ENCODE peak calls at places on chromosomes 7 and 10, in five cellular contexts. One of them, this sample, is unnamed.

GRCh38 chr10:102744374-102745051 is 765 bp downstream of the WBP1L start:
- DNase-seq in MCF 10A: no peak
- DNase-seq in endodermal cell: peak; percentile 61
- DNase-seq in prostate gland: no peak
- DNase-seq in fibroblast of mammary gland: peak; percentile 28
- DNase-seq in this sample: no peak

GRCh38 chr7:9822458-9823290 is 1151.0 kb upstream of the PHF14 start:
- DNase-seq in fibroblast of mammary gland: no peak
- DNase-seq in MCF 10A: no peak
- DNase-seq in prostate gland: no peak
- DNase-seq in endodermal cell: no peak
- DNase-seq in this sample: no peak

GRCh38 chr7:6436385-6436685 is 11.4 kb downstream of the DAGLB start:
- DNase-seq in MCF 10A: no peak
- DNase-seq in endodermal cell: no peak
- DNase-seq in prostate gland: no peak
- DNase-seq in fibroblast of mammary gland: no peak
- DNase-seq in this sample: peak; percentile 51

GRCh38 chr10:97307441-97307840 is 11.6 kb upstream of the FRAT1 start:
- DNase-seq in MCF 10A: no peak
- DNase-seq in prostate gland: no peak
- DNase-seq in fibroblast of mammary gland: no peak
- DNase-seq in endodermal cell: no peak
- DNase-seq in this sample: no peak

GRCh38 chr7:80140388-80140787 is 5.8 kb downstream of the GNAI1 start:
- DNase-seq in fibroblast of mammary gland: peak; percentile 42
- DNase-seq in MCF 10A: no peak
- DNase-seq in prostate gland: no peak
- DNase-seq in endodermal cell: no peak
- DNase-seq in this sample: no peak

GRCh38 chr10:116084166-116084565 is 188.8 kb downstream of the GFRA1 start:
- DNase-seq in endodermal cell: no peak
- DNase-seq in MCF 10A: no peak
- DNase-seq in fibroblast of mammary gland: no peak
- DNase-seq in prostate gland: no peak
- DNase-seq in this sample: no peak

GRCh38 chr10:31886885-31887284 is 41.7 kb downstream of the ARHGAP12 start:
- DNase-seq in prostate gland: no peak
- DNase-seq in fibroblast of mammary gland: no peak
- DNase-seq in MCF 10A: no peak
- DNase-seq in endodermal cell: no peak
- DNase-seq in this sample: no peak

GRCh38 chr10:17607603-17608332 is 9.4 kb downstream of the HACD1 start:
- DNase-seq in endodermal cell: peak; percentile 45
- DNase-seq in prostate gland: no peak
- DNase-seq in fibroblast of mammary gland: peak; percentile 73
- DNase-seq in MCF 10A: peak; percentile 70
- DNase-seq in this sample: peak; percentile 59

GRCh38 chr7:12002428-12002827 is 170.4 kb upstream of the THSD7A start:
- DNase-seq in fibroblast of mammary gland: no peak
- DNase-seq in endodermal cell: no peak
- DNase-seq in prostate gland: no peak
- DNase-seq in MCF 10A: no peak
- DNase-seq in this sample: no peak

GRCh38 chr10:124530816-124531215 is 69.2 kb downstream of the LHPP start:
- DNase-seq in MCF 10A: no peak
- DNase-seq in prostate gland: no peak
- DNase-seq in endodermal cell: no peak
- DNase-seq in fibroblast of mammary gland: no peak
- DNase-seq in this sample: no peak

GRCh38 chr10:79385804-79386531 is 38.7 kb downstream of the PPIF start:
- DNase-seq in fibroblast of mammary gland: no peak
- DNase-seq in endodermal cell: peak; percentile 85
- DNase-seq in MCF 10A: no peak
- DNase-seq in prostate gland: peak; percentile 3
- DNase-seq in this sample: peak; percentile 41

GRCh38 chr7:75039166-75039565 is 34.4 kb downstream of the RCC1L start:
- DNase-seq in endodermal cell: no peak
- DNase-seq in fibroblast of mammary gland: no peak
- DNase-seq in MCF 10A: peak; percentile 71
- DNase-seq in prostate gland: no peak
- DNase-seq in this sample: no peak

GRCh38 chr10:11454958-11455566 is 156.4 kb downstream of the USP6NL start:
- DNase-seq in fibroblast of mammary gland: no peak
- DNase-seq in MCF 10A: no peak
- DNase-seq in endodermal cell: peak; percentile 73
- DNase-seq in prostate gland: no peak
- DNase-seq in this sample: no peak
- TF ChIP-seq CTCF in fibroblast of mammary gland: peak; percentile 28
- TF ChIP-seq CTCF in MCF 10A: no peak
- TF ChIP-seq CTCF in endodermal cell: peak; percentile 73
- TF ChIP-seq CTCF in prostate gland: no peak
- TF ChIP-seq CTCF in this sample: no peak

GRCh38 chr10:23035569-23035968 is 59.8 kb upstream of the MSRB2 start:
- DNase-seq in fibroblast of mammary gland: peak; percentile 11
- DNase-seq in prostate gland: no peak
- DNase-seq in endodermal cell: peak; percentile 80
- DNase-seq in MCF 10A: peak; percentile 22
- DNase-seq in this sample: no peak
- TF ChIP-seq CTCF in fibroblast of mammary gland: peak; percentile 38
- TF ChIP-seq CTCF in prostate gland: no peak
- TF ChIP-seq CTCF in endodermal cell: peak; percentile 81
- TF ChIP-seq CTCF in MCF 10A: no peak
- TF ChIP-seq CTCF in this sample: no peak

DNA sequence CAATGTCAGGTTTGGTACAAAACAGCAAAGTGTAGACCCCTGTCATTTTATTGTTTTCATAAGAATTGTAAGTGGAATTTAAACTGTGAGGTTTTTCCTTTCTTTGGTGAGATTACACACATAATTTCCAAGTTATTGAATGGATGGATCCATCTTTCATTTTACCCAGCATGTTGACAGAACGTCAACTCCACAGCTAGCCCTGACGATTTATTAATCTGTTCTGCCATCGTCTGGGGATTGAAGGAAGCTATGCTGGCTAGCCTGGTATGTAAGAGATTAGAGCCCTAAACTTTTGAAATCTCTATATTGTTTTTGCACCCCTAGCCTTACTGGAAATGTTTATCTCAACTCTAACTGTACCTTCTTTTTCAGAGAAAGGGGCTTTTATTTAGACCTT is 8.6 kb downstream of the WNT16 start:
- DNase-seq in endodermal cell: no peak
- DNase-seq in MCF 10A: peak; percentile 31
- DNase-seq in fibroblast of mammary gland: no peak
- DNase-seq in prostate gland: no peak
- DNase-seq in this sample: no peak
- TF ChIP-seq CTCF in endodermal cell: no peak
- TF ChIP-seq CTCF in MCF 10A: no peak
- TF ChIP-seq CTCF in fibroblast of mammary gland: peak; percentile 3
- TF ChIP-seq CTCF in prostate gland: no peak
- TF ChIP-seq CTCF in this sample: peak; percentile 20

GRCh38 chr10:14617850-14618249 is 156.8 kb downstream of the FAM107B start:
- DNase-seq in fibroblast of mammary gland: peak; percentile 72
- DNase-seq in endodermal cell: no peak
- DNase-seq in prostate gland: no peak
- DNase-seq in MCF 10A: peak; percentile 79
- DNase-seq in this sample: no peak
- TF ChIP-seq CTCF in fibroblast of mammary gland: peak; percentile 32
- TF ChIP-seq CTCF in endodermal cell: peak; percentile 41
- TF ChIP-seq CTCF in prostate gland: no peak
- TF ChIP-seq CTCF in MCF 10A: no peak
- TF ChIP-seq CTCF in this sample: no peak

GRCh38 chr10:132273304-132273944 is 34.3 kb downstream of the STK32C start:
- DNase-seq in fibroblast of mammary gland: no peak
- DNase-seq in endodermal cell: no peak
- DNase-seq in prostate gland: no peak
- DNase-seq in MCF 10A: no peak
- DNase-seq in this sample: no peak

GRCh38 chr10:132271458-132272011 is 36.2 kb downstream of the STK32C start:
- DNase-seq in MCF 10A: no peak
- DNase-seq in prostate gland: no peak
- DNase-seq in endodermal cell: no peak
- DNase-seq in fibroblast of mammary gland: no peak
- DNase-seq in this sample: no peak

GRCh38 chr10:132270721-132271457 is 36.9 kb downstream of the STK32C start:
- DNase-seq in endodermal cell: no peak
- DNase-seq in prostate gland: no peak
- DNase-seq in MCF 10A: no peak
- DNase-seq in fibroblast of mammary gland: no peak
- DNase-seq in this sample: no peak

GRCh38 chr10:132272767-132273090 is 35.0 kb downstream of the STK32C start:
- DNase-seq in prostate gland: no peak
- DNase-seq in fibroblast of mammary gland: no peak
- DNase-seq in MCF 10A: no peak
- DNase-seq in endodermal cell: no peak
- DNase-seq in this sample: no peak

DNA sequence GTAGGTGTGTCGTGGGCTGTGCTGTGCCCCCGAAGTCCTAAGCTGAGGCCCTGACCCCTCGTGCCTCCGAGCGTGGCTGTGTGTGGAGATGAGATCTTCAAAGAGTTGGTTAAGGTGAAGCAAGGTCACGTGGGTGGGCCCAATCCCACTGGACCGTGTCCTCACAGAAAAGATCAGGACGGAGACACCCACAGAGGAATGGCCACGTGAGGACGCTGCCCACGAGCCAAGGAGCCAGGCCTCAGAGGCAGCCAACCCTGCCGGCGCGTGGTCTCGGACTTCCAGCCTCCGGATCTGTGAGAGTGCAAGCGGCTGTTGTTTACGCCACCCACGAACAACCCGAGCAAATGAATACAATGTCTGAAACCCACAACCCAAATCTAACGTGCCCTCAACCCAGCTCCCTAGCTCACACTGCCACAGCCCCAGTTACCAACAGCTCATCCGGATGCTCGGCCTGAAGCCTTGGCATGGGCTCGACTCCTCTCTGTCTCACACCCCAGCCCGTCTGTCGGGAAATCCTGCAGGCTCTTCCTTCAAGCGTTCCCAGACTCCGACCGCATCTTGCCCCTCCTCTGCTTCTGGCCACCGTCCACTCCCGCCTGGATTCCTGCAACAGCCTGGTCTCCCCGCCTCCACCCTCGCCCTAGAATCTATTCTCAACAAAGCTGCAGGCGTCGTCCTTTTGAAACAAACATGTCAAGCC is 35.5 kb downstream of the STK32C start:
- DNase-seq in MCF 10A: no peak
- DNase-seq in endodermal cell: no peak
- DNase-seq in prostate gland: no peak
- DNase-seq in fibroblast of mammary gland: peak; percentile 59
- DNase-seq in this sample: no peak
- TF ChIP-seq CTCF in MCF 10A: no peak
- TF ChIP-seq CTCF in endodermal cell: no peak
- TF ChIP-seq CTCF in prostate gland: no peak
- TF ChIP-seq CTCF in fibroblast of mammary gland: no peak
- TF ChIP-seq CTCF in this sample: no peak

GRCh38 chr10:46326066-46326465 is 39.3 kb downstream of the ANTXRL start:
- DNase-seq in fibroblast of mammary gland: no peak
- DNase-seq in endodermal cell: no peak
- DNase-seq in MCF 10A: no peak
- DNase-seq in prostate gland: no peak
- DNase-seq in this sample: no peak

GRCh38 chr10:46327685-46328084 is 40.9 kb downstream of the ANTXRL start:
- DNase-seq in MCF 10A: no peak
- DNase-seq in prostate gland: no peak
- DNase-seq in fibroblast of mammary gland: no peak
- DNase-seq in endodermal cell: peak; percentile 28
- DNase-seq in this sample: no peak

GRCh38 chr10:46323176-46323575 is 36.4 kb downstream of the ANTXRL start:
- DNase-seq in endodermal cell: no peak
- DNase-seq in MCF 10A: no peak
- DNase-seq in prostate gland: no peak
- DNase-seq in fibroblast of mammary gland: no peak
- DNase-seq in this sample: no peak

GRCh38 chr10:46326971-46327370 is 40.2 kb downstream of the ANTXRL start:
- DNase-seq in endodermal cell: peak; percentile 24
- DNase-seq in MCF 10A: no peak
- DNase-seq in fibroblast of mammary gland: no peak
- DNase-seq in prostate gland: no peak
- DNase-seq in this sample: no peak

DNA sequence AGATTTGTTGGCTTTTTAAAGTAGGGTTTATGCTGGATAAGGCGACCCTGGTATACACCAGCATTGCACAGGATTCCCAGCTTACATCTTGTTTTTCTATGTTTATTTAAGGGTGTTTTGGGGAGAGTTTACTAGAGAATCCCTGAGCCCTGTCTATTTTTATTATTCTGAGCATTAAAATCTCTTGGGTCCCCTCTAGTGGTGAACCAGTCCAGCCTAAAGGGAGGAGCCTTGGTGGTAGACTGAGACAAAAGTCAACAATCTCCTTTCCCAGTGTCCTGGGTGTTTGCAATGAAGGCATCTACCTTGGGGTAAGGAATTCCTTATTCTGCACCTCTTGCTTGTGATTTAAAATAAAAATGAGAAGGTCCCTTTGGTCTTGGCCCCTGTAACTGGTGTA is 38.2 kb downstream of the ANTXRL start:
- DNase-seq in endodermal cell: no peak
- DNase-seq in fibroblast of mammary gland: no peak
- DNase-seq in prostate gland: no peak
- DNase-seq in MCF 10A: peak; percentile 26
- DNase-seq in this sample: no peak
- TF ChIP-seq CTCF in endodermal cell: peak; percentile 60
- TF ChIP-seq CTCF in fibroblast of mammary gland: peak; percentile 20
- TF ChIP-seq CTCF in prostate gland: no peak
- TF ChIP-seq CTCF in MCF 10A: peak; percentile 5
- TF ChIP-seq CTCF in this sample: peak; percentile 19

GRCh38 chr7:25842201-25842726 is 309.7 kb upstream of the NFE2L3 start:
- DNase-seq in MCF 10A: no peak
- DNase-seq in endodermal cell: no peak
- DNase-seq in prostate gland: no peak
- DNase-seq in fibroblast of mammary gland: no peak
- DNase-seq in this sample: no peak

GRCh38 chr7:25840209-25840792 is 311.7 kb upstream of the NFE2L3 start:
- DNase-seq in endodermal cell: no peak
- DNase-seq in prostate gland: no peak
- DNase-seq in fibroblast of mammary gland: no peak
- DNase-seq in MCF 10A: no peak
- DNase-seq in this sample: no peak

GRCh38 chr7:25841575-25841974 is 310.4 kb upstream of the NFE2L3 start:
- DNase-seq in MCF 10A: no peak
- DNase-seq in fibroblast of mammary gland: no peak
- DNase-seq in prostate gland: no peak
- DNase-seq in endodermal cell: no peak
- DNase-seq in this sample: no peak

GRCh38 chr7:25835191-25835590 is 316.8 kb upstream of the NFE2L3 start:
- DNase-seq in fibroblast of mammary gland: peak; percentile 74
- DNase-seq in prostate gland: no peak
- DNase-seq in MCF 10A: no peak
- DNase-seq in endodermal cell: no peak
- DNase-seq in this sample: no peak

GRCh38 chr7:25839084-25839769 is 312.8 kb upstream of the NFE2L3 start:
- DNase-seq in prostate gland: no peak
- DNase-seq in MCF 10A: peak; percentile 28
- DNase-seq in fibroblast of mammary gland: no peak
- DNase-seq in endodermal cell: no peak
- DNase-seq in this sample: no peak
- TF ChIP-seq CTCF in prostate gland: no peak
- TF ChIP-seq CTCF in MCF 10A: peak; percentile 36
- TF ChIP-seq CTCF in fibroblast of mammary gland: peak; percentile 76
- TF ChIP-seq CTCF in endodermal cell: peak; percentile 73
- TF ChIP-seq CTCF in this sample: no peak